ENCODE peak calls at places on chromosomes 2 and 18, in four cellular contexts. One of them, this sample, is unnamed.

GRCh38 chr2:128784626-128785306 is 466.1 kb upstream of the HS6ST1 start:
- DNase-seq in ELF-1: no peak
- DNase-seq in NAMALWA: no peak
- DNase-seq in lower lobe of right lung: no peak
- DNase-seq in this sample: peak

GRCh38 chr2:86566158-86566827 is 3.0 kb upstream of the CHMP3 start:
- DNase-seq in ELF-1: no peak
- DNase-seq in NAMALWA: no peak
- DNase-seq in lower lobe of right lung: no peak
- DNase-seq in this sample: no peak

GRCh38 chr2:240225116-240225515 is 84.7 kb upstream of the OTOS start:
- DNase-seq in lower lobe of right lung: no peak
- DNase-seq in ELF-1: no peak
- DNase-seq in NAMALWA: no peak
- DNase-seq in this sample: peak

GRCh38 chr18:74541703-74542555 is 7.6 kb downstream of the CNDP1 start:
- DNase-seq in lower lobe of right lung: no peak
- DNase-seq in NAMALWA: no peak
- DNase-seq in ELF-1: peak
- DNase-seq in this sample: peak

GRCh38 chr18:31793531-31793930 is 32.9 kb upstream of the SLC25A52 start:
- DNase-seq in ELF-1: no peak
- DNase-seq in NAMALWA: no peak
- DNase-seq in lower lobe of right lung: no peak
- DNase-seq in this sample: no peak

GRCh38 chr2:211114826-211115450 is 558.5 kb downstream of the CPS1 start:
- DNase-seq in NAMALWA: no peak
- DNase-seq in lower lobe of right lung: no peak
- DNase-seq in ELF-1: no peak
- DNase-seq in this sample: no peak

GRCh38 chr2:137261858-137262585 is 496.7 kb downstream of the THSD7B start:
- DNase-seq in lower lobe of right lung: no peak
- DNase-seq in ELF-1: no peak
- DNase-seq in NAMALWA: no peak
- DNase-seq in this sample: no peak

GRCh38 chr2:88955607-88956006 is 264.1 kb downstream of the RPIA start:
- DNase-seq in NAMALWA: no peak
- DNase-seq in ELF-1: no peak
- DNase-seq in lower lobe of right lung: no peak
- DNase-seq in this sample: no peak

GRCh38 chr2:145230546-145230945 is 710.6 kb upstream of the ZEB2 start:
- DNase-seq in NAMALWA: no peak
- DNase-seq in ELF-1: no peak
- DNase-seq in lower lobe of right lung: no peak
- DNase-seq in this sample: no peak

GRCh38 chr2:132651115-132652099 is 18.6 kb downstream of the LYPD1 start:
- DNase-seq in NAMALWA: no peak
- DNase-seq in lower lobe of right lung: no peak
- DNase-seq in ELF-1: peak
- DNase-seq in this sample: no peak

GRCh38 chr18:21327101-21327500 is 85.1 kb downstream of the GREB1L start:
- DNase-seq in lower lobe of right lung: no peak
- DNase-seq in NAMALWA: no peak
- DNase-seq in ELF-1: peak
- DNase-seq in this sample: no peak

GRCh38 chr2:150007815-150008430 is 420.3 kb upstream of the MMADHC start:
- DNase-seq in NAMALWA: no peak
- DNase-seq in ELF-1: no peak
- DNase-seq in lower lobe of right lung: no peak
- DNase-seq in this sample: no peak

GRCh38 chr2:172806426-172807008 is 70.9 kb downstream of the RAPGEF4 start:
- DNase-seq in NAMALWA: peak
- DNase-seq in lower lobe of right lung: no peak
- DNase-seq in ELF-1: peak
- DNase-seq in this sample: no peak

GRCh38 chr2:74441690-74442482 is at the start of gene RTKN:
- DNase-seq in NAMALWA: no peak
- DNase-seq in lower lobe of right lung: peak
- DNase-seq in ELF-1: peak
- DNase-seq in this sample: no peak

GRCh38 chr2:210172219-210172575 is 988 bp upstream of the KANSL1L start:
- DNase-seq in ELF-1: no peak
- DNase-seq in NAMALWA: no peak
- DNase-seq in lower lobe of right lung: no peak
- DNase-seq in this sample: no peak

GRCh38 chr18:48335829-48336228 is 73.4 kb downstream of the ZBTB7C start:
- DNase-seq in NAMALWA: no peak
- DNase-seq in lower lobe of right lung: no peak
- DNase-seq in ELF-1: peak
- DNase-seq in this sample: peak

GRCh38 chr2:204321910-204322765 is 223.1 kb upstream of the PARD3B start:
- DNase-seq in ELF-1: no peak
- DNase-seq in lower lobe of right lung: no peak
- DNase-seq in NAMALWA: no peak
- DNase-seq in this sample: no peak

GRCh38 chr2:13067508-13067907 is 350.8 kb downstream of the TRIB2 start:
- DNase-seq in ELF-1: no peak
- DNase-seq in NAMALWA: no peak
- DNase-seq in lower lobe of right lung: no peak
- DNase-seq in this sample: no peak

GRCh38 chr2:109209412-109209811 is 80.4 kb downstream of the SH3RF3 start:
- DNase-seq in ELF-1: no peak
- DNase-seq in lower lobe of right lung: no peak
- DNase-seq in NAMALWA: no peak
- DNase-seq in this sample: peak